ENCODE peak calls at places on chromosomes 16 and 17, in eight cellular contexts. One of them, this sample, is unnamed.

GRCh38 chr16:78576941-78577340 is 477.5 kb downstream of the WWOX start:
- ATAC-seq in PC-3: no peak
- ATAC-seq in activated T-helper 17 cell treated with anti-CD3 and anti-CD28 coated beads, Interleukin-2, amount 50 U/mL, for 72 hours: peak; percentile 95
- ATAC-seq in right lobe of liver: no peak
- ATAC-seq in Right ventricle myocardium superior: no peak
- ATAC-seq in stimulated activated naive B cell treated with anti-CD40 and anti-IgM and Interleukin-4, amounts not matched to agents 10 μg/mL and 1 μg/mL and 100 μg/mL, for 72 hours: no peak
- ATAC-seq in T-helper 17 cell: peak; percentile 16
- ATAC-seq in activated T-cell treated with anti-CD3 and anti-CD28 coated beads, Interleukin-2, amount 50 U/mL, for 4 hours: peak; percentile 78
- ATAC-seq in this sample: no peak

GRCh38 chr16:13426736-13427135 is 493.2 kb upstream of the ERCC4 start:
- ATAC-seq in right lobe of liver: no peak
- ATAC-seq in stimulated activated naive B cell treated with anti-CD40 and anti-IgM and Interleukin-4, amounts not matched to agents 10 μg/mL and 1 μg/mL and 100 μg/mL, for 72 hours: no peak
- ATAC-seq in activated T-helper 17 cell treated with anti-CD3 and anti-CD28 coated beads, Interleukin-2, amount 50 U/mL, for 72 hours: no peak
- ATAC-seq in PC-3: no peak
- ATAC-seq in activated T-cell treated with anti-CD3 and anti-CD28 coated beads, Interleukin-2, amount 50 U/mL, for 4 hours: no peak
- ATAC-seq in T-helper 17 cell: no peak
- ATAC-seq in Right ventricle myocardium superior: no peak
- ATAC-seq in this sample: no peak

GRCh38 chr17:61294777-61295176 is 104.9 kb upstream of the TBX2 start:
- ATAC-seq in activated T-cell treated with anti-CD3 and anti-CD28 coated beads, Interleukin-2, amount 50 U/mL, for 4 hours: no peak
- ATAC-seq in activated T-helper 17 cell treated with anti-CD3 and anti-CD28 coated beads, Interleukin-2, amount 50 U/mL, for 72 hours: no peak
- ATAC-seq in T-helper 17 cell: no peak
- ATAC-seq in stimulated activated naive B cell treated with anti-CD40 and anti-IgM and Interleukin-4, amounts not matched to agents 10 μg/mL and 1 μg/mL and 100 μg/mL, for 72 hours: no peak
- ATAC-seq in right lobe of liver: no peak
- ATAC-seq in PC-3: peak; percentile 85
- ATAC-seq in Right ventricle myocardium superior: peak; percentile 18
- ATAC-seq in this sample: no peak

GRCh38 chr17:38852771-38853291 is 690 bp downstream of the RPL23 start:
- ATAC-seq in Right ventricle myocardium superior: peak; percentile 5
- ATAC-seq in right lobe of liver: peak; percentile 3
- ATAC-seq in activated T-helper 17 cell treated with anti-CD3 and anti-CD28 coated beads, Interleukin-2, amount 50 U/mL, for 72 hours: no peak
- ATAC-seq in PC-3: no peak
- ATAC-seq in T-helper 17 cell: peak; percentile 67
- ATAC-seq in stimulated activated naive B cell treated with anti-CD40 and anti-IgM and Interleukin-4, amounts not matched to agents 10 μg/mL and 1 μg/mL and 100 μg/mL, for 72 hours: peak; percentile 17
- ATAC-seq in activated T-cell treated with anti-CD3 and anti-CD28 coated beads, Interleukin-2, amount 50 U/mL, for 4 hours: peak; percentile 10
- ATAC-seq in this sample: peak; percentile 49

GRCh38 chr17:57368637-57369336 is 112.5 kb downstream of the MSI2 start:
- ATAC-seq in T-helper 17 cell: no peak
- ATAC-seq in Right ventricle myocardium superior: peak; percentile 61
- ATAC-seq in activated T-helper 17 cell treated with anti-CD3 and anti-CD28 coated beads, Interleukin-2, amount 50 U/mL, for 72 hours: peak; percentile 59
- ATAC-seq in activated T-cell treated with anti-CD3 and anti-CD28 coated beads, Interleukin-2, amount 50 U/mL, for 4 hours: no peak
- ATAC-seq in right lobe of liver: no peak
- ATAC-seq in stimulated activated naive B cell treated with anti-CD40 and anti-IgM and Interleukin-4, amounts not matched to agents 10 μg/mL and 1 μg/mL and 100 μg/mL, for 72 hours: no peak
- ATAC-seq in PC-3: no peak
- ATAC-seq in this sample: no peak

GRCh38 chr17:81735181-81736102 is 23.4 kb downstream of the SLC25A10 start:
- ATAC-seq in right lobe of liver: peak; percentile 67
- ATAC-seq in Right ventricle myocardium superior: peak; percentile 19
- ATAC-seq in T-helper 17 cell: peak; percentile 52
- ATAC-seq in PC-3: peak; percentile 65
- ATAC-seq in activated T-cell treated with anti-CD3 and anti-CD28 coated beads, Interleukin-2, amount 50 U/mL, for 4 hours: peak; percentile 26
- ATAC-seq in stimulated activated naive B cell treated with anti-CD40 and anti-IgM and Interleukin-4, amounts not matched to agents 10 μg/mL and 1 μg/mL and 100 μg/mL, for 72 hours: peak; percentile 92
- ATAC-seq in activated T-helper 17 cell treated with anti-CD3 and anti-CD28 coated beads, Interleukin-2, amount 50 U/mL, for 72 hours: peak; percentile 62
- ATAC-seq in this sample: peak; percentile 88

GRCh38 chr17:48729335-48730239 is 1.0 kb upstream of the HOXB13 start:
- ATAC-seq in stimulated activated naive B cell treated with anti-CD40 and anti-IgM and Interleukin-4, amounts not matched to agents 10 μg/mL and 1 μg/mL and 100 μg/mL, for 72 hours: no peak
- ATAC-seq in activated T-cell treated with anti-CD3 and anti-CD28 coated beads, Interleukin-2, amount 50 U/mL, for 4 hours: no peak
- ATAC-seq in T-helper 17 cell: no peak
- ATAC-seq in right lobe of liver: no peak
- ATAC-seq in activated T-helper 17 cell treated with anti-CD3 and anti-CD28 coated beads, Interleukin-2, amount 50 U/mL, for 72 hours: no peak
- ATAC-seq in Right ventricle myocardium superior: no peak
- ATAC-seq in PC-3: peak; percentile 0
- ATAC-seq in this sample: no peak

GRCh38 chr16:81836279-81837054 is 57.4 kb downstream of the PLCG2 start:
- ATAC-seq in activated T-helper 17 cell treated with anti-CD3 and anti-CD28 coated beads, Interleukin-2, amount 50 U/mL, for 72 hours: no peak
- ATAC-seq in Right ventricle myocardium superior: no peak
- ATAC-seq in T-helper 17 cell: peak; percentile 36
- ATAC-seq in stimulated activated naive B cell treated with anti-CD40 and anti-IgM and Interleukin-4, amounts not matched to agents 10 μg/mL and 1 μg/mL and 100 μg/mL, for 72 hours: peak; percentile 90
- ATAC-seq in activated T-cell treated with anti-CD3 and anti-CD28 coated beads, Interleukin-2, amount 50 U/mL, for 4 hours: no peak
- ATAC-seq in PC-3: no peak
- ATAC-seq in right lobe of liver: no peak
- ATAC-seq in this sample: peak; percentile 91

GRCh38 chr17:66339563-66339962 is 37.1 kb downstream of the PRKCA start:
- ATAC-seq in stimulated activated naive B cell treated with anti-CD40 and anti-IgM and Interleukin-4, amounts not matched to agents 10 μg/mL and 1 μg/mL and 100 μg/mL, for 72 hours: no peak
- ATAC-seq in right lobe of liver: no peak
- ATAC-seq in T-helper 17 cell: no peak
- ATAC-seq in activated T-cell treated with anti-CD3 and anti-CD28 coated beads, Interleukin-2, amount 50 U/mL, for 4 hours: no peak
- ATAC-seq in Right ventricle myocardium superior: no peak
- ATAC-seq in activated T-helper 17 cell treated with anti-CD3 and anti-CD28 coated beads, Interleukin-2, amount 50 U/mL, for 72 hours: no peak
- ATAC-seq in PC-3: no peak
- ATAC-seq in this sample: no peak

GRCh38 chr17:56994009-56994792 is 16.3 kb downstream of the SCPEP1 start:
- ATAC-seq in PC-3: peak; percentile 90
- ATAC-seq in stimulated activated naive B cell treated with anti-CD40 and anti-IgM and Interleukin-4, amounts not matched to agents 10 μg/mL and 1 μg/mL and 100 μg/mL, for 72 hours: no peak
- ATAC-seq in activated T-helper 17 cell treated with anti-CD3 and anti-CD28 coated beads, Interleukin-2, amount 50 U/mL, for 72 hours: no peak
- ATAC-seq in T-helper 17 cell: no peak
- ATAC-seq in right lobe of liver: no peak
- ATAC-seq in activated T-cell treated with anti-CD3 and anti-CD28 coated beads, Interleukin-2, amount 50 U/mL, for 4 hours: no peak
- ATAC-seq in Right ventricle myocardium superior: peak; percentile 12
- ATAC-seq in this sample: no peak

GRCh38 chr16:88468289-88469129 is 15.4 kb downstream of the ZFPM1 start:
- ATAC-seq in right lobe of liver: peak; percentile 73
- ATAC-seq in activated T-cell treated with anti-CD3 and anti-CD28 coated beads, Interleukin-2, amount 50 U/mL, for 4 hours: peak; percentile 52
- ATAC-seq in Right ventricle myocardium superior: no peak
- ATAC-seq in stimulated activated naive B cell treated with anti-CD40 and anti-IgM and Interleukin-4, amounts not matched to agents 10 μg/mL and 1 μg/mL and 100 μg/mL, for 72 hours: peak; percentile 32
- ATAC-seq in PC-3: peak; percentile 37
- ATAC-seq in activated T-helper 17 cell treated with anti-CD3 and anti-CD28 coated beads, Interleukin-2, amount 50 U/mL, for 72 hours: peak; percentile 68
- ATAC-seq in T-helper 17 cell: peak; percentile 47
- ATAC-seq in this sample: no peak

GRCh38 chr17:77127735-77128361 is 12.9 kb upstream of the SEC14L1 start:
- ATAC-seq in PC-3: no peak
- ATAC-seq in right lobe of liver: peak; percentile 70
- ATAC-seq in activated T-helper 17 cell treated with anti-CD3 and anti-CD28 coated beads, Interleukin-2, amount 50 U/mL, for 72 hours: peak; percentile 97
- ATAC-seq in Right ventricle myocardium superior: peak; percentile 67
- ATAC-seq in T-helper 17 cell: peak; percentile 95
- ATAC-seq in stimulated activated naive B cell treated with anti-CD40 and anti-IgM and Interleukin-4, amounts not matched to agents 10 μg/mL and 1 μg/mL and 100 μg/mL, for 72 hours: peak; percentile 96
- ATAC-seq in activated T-cell treated with anti-CD3 and anti-CD28 coated beads, Interleukin-2, amount 50 U/mL, for 4 hours: peak; percentile 97
- ATAC-seq in this sample: peak; percentile 91

GRCh38 chr17:65901394-65901793 is 290.5 kb downstream of the CEP112 start:
- ATAC-seq in stimulated activated naive B cell treated with anti-CD40 and anti-IgM and Interleukin-4, amounts not matched to agents 10 μg/mL and 1 μg/mL and 100 μg/mL, for 72 hours: no peak
- ATAC-seq in activated T-helper 17 cell treated with anti-CD3 and anti-CD28 coated beads, Interleukin-2, amount 50 U/mL, for 72 hours: no peak
- ATAC-seq in PC-3: no peak
- ATAC-seq in activated T-cell treated with anti-CD3 and anti-CD28 coated beads, Interleukin-2, amount 50 U/mL, for 4 hours: no peak
- ATAC-seq in Right ventricle myocardium superior: no peak
- ATAC-seq in right lobe of liver: no peak
- ATAC-seq in T-helper 17 cell: no peak
- ATAC-seq in this sample: no peak

GRCh38 chr16:67713647-67714273 is 5.4 kb downstream of the GFOD2 start:
- ATAC-seq in stimulated activated naive B cell treated with anti-CD40 and anti-IgM and Interleukin-4, amounts not matched to agents 10 μg/mL and 1 μg/mL and 100 μg/mL, for 72 hours: no peak
- ATAC-seq in activated T-helper 17 cell treated with anti-CD3 and anti-CD28 coated beads, Interleukin-2, amount 50 U/mL, for 72 hours: no peak
- ATAC-seq in PC-3: no peak
- ATAC-seq in Right ventricle myocardium superior: no peak
- ATAC-seq in T-helper 17 cell: no peak
- ATAC-seq in right lobe of liver: no peak
- ATAC-seq in activated T-cell treated with anti-CD3 and anti-CD28 coated beads, Interleukin-2, amount 50 U/mL, for 4 hours: no peak
- ATAC-seq in this sample: no peak

GRCh38 chr16:72932050-72932449 is 115.9 kb downstream of the ZFHX3 start:
- ATAC-seq in activated T-helper 17 cell treated with anti-CD3 and anti-CD28 coated beads, Interleukin-2, amount 50 U/mL, for 72 hours: peak; percentile 43
- ATAC-seq in right lobe of liver: no peak
- ATAC-seq in stimulated activated naive B cell treated with anti-CD40 and anti-IgM and Interleukin-4, amounts not matched to agents 10 μg/mL and 1 μg/mL and 100 μg/mL, for 72 hours: no peak
- ATAC-seq in activated T-cell treated with anti-CD3 and anti-CD28 coated beads, Interleukin-2, amount 50 U/mL, for 4 hours: no peak
- ATAC-seq in PC-3: no peak
- ATAC-seq in Right ventricle myocardium superior: peak; percentile 13
- ATAC-seq in T-helper 17 cell: peak; percentile 75
- ATAC-seq in this sample: no peak

GRCh38 chr16:59202463-59202862 is 468.3 kb upstream of the GOT2 start:
- ATAC-seq in activated T-helper 17 cell treated with anti-CD3 and anti-CD28 coated beads, Interleukin-2, amount 50 U/mL, for 72 hours: no peak
- ATAC-seq in PC-3: no peak
- ATAC-seq in stimulated activated naive B cell treated with anti-CD40 and anti-IgM and Interleukin-4, amounts not matched to agents 10 μg/mL and 1 μg/mL and 100 μg/mL, for 72 hours: no peak
- ATAC-seq in Right ventricle myocardium superior: no peak
- ATAC-seq in T-helper 17 cell: no peak
- ATAC-seq in activated T-cell treated with anti-CD3 and anti-CD28 coated beads, Interleukin-2, amount 50 U/mL, for 4 hours: no peak
- ATAC-seq in right lobe of liver: peak; percentile 58
- ATAC-seq in this sample: no peak

GRCh38 chr16:81861915-81862314 is 82.8 kb downstream of the PLCG2 start:
- ATAC-seq in stimulated activated naive B cell treated with anti-CD40 and anti-IgM and Interleukin-4, amounts not matched to agents 10 μg/mL and 1 μg/mL and 100 μg/mL, for 72 hours: no peak
- ATAC-seq in T-helper 17 cell: no peak
- ATAC-seq in PC-3: no peak
- ATAC-seq in activated T-cell treated with anti-CD3 and anti-CD28 coated beads, Interleukin-2, amount 50 U/mL, for 4 hours: no peak
- ATAC-seq in activated T-helper 17 cell treated with anti-CD3 and anti-CD28 coated beads, Interleukin-2, amount 50 U/mL, for 72 hours: no peak
- ATAC-seq in right lobe of liver: peak; percentile 21
- ATAC-seq in Right ventricle myocardium superior: no peak
- ATAC-seq in this sample: no peak

GRCh38 chr16:13120091-13120490 is 218.7 kb downstream of the SHISA9 start:
- ATAC-seq in PC-3: no peak
- ATAC-seq in right lobe of liver: no peak
- ATAC-seq in T-helper 17 cell: no peak
- ATAC-seq in Right ventricle myocardium superior: no peak
- ATAC-seq in stimulated activated naive B cell treated with anti-CD40 and anti-IgM and Interleukin-4, amounts not matched to agents 10 μg/mL and 1 μg/mL and 100 μg/mL, for 72 hours: no peak
- ATAC-seq in activated T-helper 17 cell treated with anti-CD3 and anti-CD28 coated beads, Interleukin-2, amount 50 U/mL, for 72 hours: no peak
- ATAC-seq in activated T-cell treated with anti-CD3 and anti-CD28 coated beads, Interleukin-2, amount 50 U/mL, for 4 hours: no peak
- ATAC-seq in this sample: no peak

GRCh38 chr16:28180660-28181556 is 30.9 kb downstream of the XPO6 start:
- ATAC-seq in activated T-cell treated with anti-CD3 and anti-CD28 coated beads, Interleukin-2, amount 50 U/mL, for 4 hours: no peak
- ATAC-seq in PC-3: no peak
- ATAC-seq in T-helper 17 cell: peak; percentile 73
- ATAC-seq in right lobe of liver: peak; percentile 65
- ATAC-seq in stimulated activated naive B cell treated with anti-CD40 and anti-IgM and Interleukin-4, amounts not matched to agents 10 μg/mL and 1 μg/mL and 100 μg/mL, for 72 hours: peak; percentile 84
- ATAC-seq in Right ventricle myocardium superior: no peak
- ATAC-seq in activated T-helper 17 cell treated with anti-CD3 and anti-CD28 coated beads, Interleukin-2, amount 50 U/mL, for 72 hours: no peak
- ATAC-seq in this sample: peak; percentile 87

GRCh38 chr16:79723583-79724168 is 123.1 kb upstream of the MAF start:
- ATAC-seq in stimulated activated naive B cell treated with anti-CD40 and anti-IgM and Interleukin-4, amounts not matched to agents 10 μg/mL and 1 μg/mL and 100 μg/mL, for 72 hours: no peak
- ATAC-seq in T-helper 17 cell: no peak
- ATAC-seq in activated T-cell treated with anti-CD3 and anti-CD28 coated beads, Interleukin-2, amount 50 U/mL, for 4 hours: no peak
- ATAC-seq in activated T-helper 17 cell treated with anti-CD3 and anti-CD28 coated beads, Interleukin-2, amount 50 U/mL, for 72 hours: no peak
- ATAC-seq in Right ventricle myocardium superior: no peak
- ATAC-seq in PC-3: no peak
- ATAC-seq in right lobe of liver: peak; percentile 86
- ATAC-seq in this sample: no peak

GRCh38 chr17:49516190-49516589 is 21.1 kb downstream of the NGFR start:
- ATAC-seq in T-helper 17 cell: no peak
- ATAC-seq in right lobe of liver: no peak
- ATAC-seq in PC-3: no peak
- ATAC-seq in Right ventricle myocardium superior: no peak
- ATAC-seq in activated T-helper 17 cell treated with anti-CD3 and anti-CD28 coated beads, Interleukin-2, amount 50 U/mL, for 72 hours: no peak
- ATAC-seq in activated T-cell treated with anti-CD3 and anti-CD28 coated beads, Interleukin-2, amount 50 U/mL, for 4 hours: no peak
- ATAC-seq in stimulated activated naive B cell treated with anti-CD40 and anti-IgM and Interleukin-4, amounts not matched to agents 10 μg/mL and 1 μg/mL and 100 μg/mL, for 72 hours: no peak
- ATAC-seq in this sample: no peak

GRCh38 chr17:77417575-77417974 is 276.8 kb downstream of the SEC14L1 start:
- ATAC-seq in right lobe of liver: no peak
- ATAC-seq in PC-3: no peak
- ATAC-seq in T-helper 17 cell: no peak
- ATAC-seq in stimulated activated naive B cell treated with anti-CD40 and anti-IgM and Interleukin-4, amounts not matched to agents 10 μg/mL and 1 μg/mL and 100 μg/mL, for 72 hours: no peak
- ATAC-seq in activated T-cell treated with anti-CD3 and anti-CD28 coated beads, Interleukin-2, amount 50 U/mL, for 4 hours: no peak
- ATAC-seq in Right ventricle myocardium superior: no peak
- ATAC-seq in activated T-helper 17 cell treated with anti-CD3 and anti-CD28 coated beads, Interleukin-2, amount 50 U/mL, for 72 hours: no peak
- ATAC-seq in this sample: no peak

GRCh38 chr17:10447035-10447931 is 22.1 kb downstream of the MYH4 start:
- ATAC-seq in PC-3: no peak
- ATAC-seq in T-helper 17 cell: no peak
- ATAC-seq in activated T-cell treated with anti-CD3 and anti-CD28 coated beads, Interleukin-2, amount 50 U/mL, for 4 hours: no peak
- ATAC-seq in activated T-helper 17 cell treated with anti-CD3 and anti-CD28 coated beads, Interleukin-2, amount 50 U/mL, for 72 hours: no peak
- ATAC-seq in Right ventricle myocardium superior: no peak
- ATAC-seq in right lobe of liver: no peak
- ATAC-seq in stimulated activated naive B cell treated with anti-CD40 and anti-IgM and Interleukin-4, amounts not matched to agents 10 μg/mL and 1 μg/mL and 100 μg/mL, for 72 hours: no peak
- ATAC-seq in this sample: no peak

GRCh38 chr16:27169511-27170071 is 33.7 kb upstream of the KDM8 start:
- ATAC-seq in PC-3: peak; percentile 86
- ATAC-seq in activated T-helper 17 cell treated with anti-CD3 and anti-CD28 coated beads, Interleukin-2, amount 50 U/mL, for 72 hours: peak; percentile 93
- ATAC-seq in T-helper 17 cell: peak; percentile 93
- ATAC-seq in activated T-cell treated with anti-CD3 and anti-CD28 coated beads, Interleukin-2, amount 50 U/mL, for 4 hours: peak; percentile 93
- ATAC-seq in Right ventricle myocardium superior: no peak
- ATAC-seq in right lobe of liver: peak; percentile 82
- ATAC-seq in stimulated activated naive B cell treated with anti-CD40 and anti-IgM and Interleukin-4, amounts not matched to agents 10 μg/mL and 1 μg/mL and 100 μg/mL, for 72 hours: peak; percentile 62
- ATAC-seq in this sample: no peak

GRCh38 chr16:10907757-10908045 is 30.7 kb downstream of the CIITA start:
- ATAC-seq in T-helper 17 cell: no peak
- ATAC-seq in PC-3: no peak
- ATAC-seq in stimulated activated naive B cell treated with anti-CD40 and anti-IgM and Interleukin-4, amounts not matched to agents 10 μg/mL and 1 μg/mL and 100 μg/mL, for 72 hours: no peak
- ATAC-seq in right lobe of liver: no peak
- ATAC-seq in Right ventricle myocardium superior: peak; percentile 7
- ATAC-seq in activated T-cell treated with anti-CD3 and anti-CD28 coated beads, Interleukin-2, amount 50 U/mL, for 4 hours: no peak
- ATAC-seq in activated T-helper 17 cell treated with anti-CD3 and anti-CD28 coated beads, Interleukin-2, amount 50 U/mL, for 72 hours: no peak
- ATAC-seq in this sample: no peak

GRCh38 chr17:79866791-79867190 is 27.6 kb upstream of the CBX4 start:
- ATAC-seq in activated T-cell treated with anti-CD3 and anti-CD28 coated beads, Interleukin-2, amount 50 U/mL, for 4 hours: peak; percentile 36
- ATAC-seq in Right ventricle myocardium superior: no peak
- ATAC-seq in activated T-helper 17 cell treated with anti-CD3 and anti-CD28 coated beads, Interleukin-2, amount 50 U/mL, for 72 hours: no peak
- ATAC-seq in stimulated activated naive B cell treated with anti-CD40 and anti-IgM and Interleukin-4, amounts not matched to agents 10 μg/mL and 1 μg/mL and 100 μg/mL, for 72 hours: no peak
- ATAC-seq in PC-3: no peak
- ATAC-seq in right lobe of liver: no peak
- ATAC-seq in T-helper 17 cell: peak; percentile 10
- ATAC-seq in this sample: no peak

This sample was measured in stimulated activated memory B cell treated with anti-CD40 and anti-IgM and Interleukin-4, amounts not matched to agents 10 μg/mL and 1 μg/mL and 100 μg/mL, for 72 hours.